ENCODE peak calls at places on chromosomes 13 and 19, in five cellular contexts. R is endothelial cell of umbilical vein, L is GM12878, O is GM12892, F is breast epithelium. U is an unnamed sample.
A peak's percentile ranks its signal among the peaks of the same experiment; 100 is the strongest.

GRCh38 chr13:41188584-41188983 is 5.8 kb downstream of the KBTBD7 start:
- DNase-seq in R (no peak), O (no peak), L (no peak), F (no peak), U (no peak)

GRCh38 chr13:40080676-40081075 is 425.2 kb downstream of the COG6 start:
- DNase-seq in L (no peak), O (no peak), F (no peak), R (no peak), U (no peak)

GRCh38 chr19:48686103-48686502 is 9.7 kb upstream of the FUT2 start:
- DNase-seq in O (no peak), F (no peak), R (no peak), L (no peak), U (no peak)

GRCh38 chr19:49570997-49571676 is 9.2 kb downstream of the NOSIP start:
- DNase-seq in R (no peak), O (no peak), L (no peak), F (no peak), U (no peak)

GRCh38 chr19:28242317-28242927 is 970.5 kb downstream of the UQCRFS1 start:
- DNase-seq in O (no peak), R (peak; percentile 3), F (no peak), L (no peak), U (peak; percentile 5)

GRCh38 chr19:15113245-15114152 is 6.3 kb downstream of the SYDE1 start:
- DNase-seq in O (peak; percentile 23), L (no peak), F (no peak), R (no peak), U (no peak)

GRCh38 chr13:49540552-49540951 is 44.8 kb downstream of the PHF11 start:
- DNase-seq in L (peak; percentile 23), R (peak; percentile 81), F (no peak), O (no peak), U (no peak)

GRCh38 chr19:17775991-17776803 is 18.7 kb upstream of the B3GNT3 start:
- DNase-seq in R (no peak), F (no peak), O (peak; percentile 79), L (peak; percentile 80), U (peak; percentile 77)

GRCh38 chr13:43058318-43058674 is 34.9 kb downstream of the DNAJC15 start:
- DNase-seq in R (no peak), O (no peak), L (no peak), F (no peak), U (no peak)

GRCh38 chr19:18995804-18996241 is 37.5 kb downstream of the SUGP2 start:
- DNase-seq in R (peak; percentile 70), F (no peak), O (peak; percentile 52), L (no peak), U (peak; percentile 71)

GRCh38 chr19:45446944-45447343 is 20.9 kb upstream of the FOSB start:
- DNase-seq in L (no peak), O (no peak), R (no peak), F (peak; percentile 88), U (no peak)

GRCh38 chr13:94494021-94494420 is 14.5 kb upstream of the DCT start:
- DNase-seq in F (no peak), L (no peak), O (no peak), R (no peak), U (no peak)

GRCh38 chr13:98999635-98999952 is 21.7 kb upstream of the DOCK9 start:
- DNase-seq in L (no peak), R (peak; percentile 78), O (no peak), F (no peak), U (no peak)

GRCh38 chr19:38307076-38307475 is 3.0 kb downstream of the C19orf33 start:
- DNase-seq in F (no peak), O (no peak), R (no peak), L (no peak), U (no peak)

GRCh38 chr13:33189470-33189869 is 96.1 kb downstream of the STARD13 start:
- DNase-seq in O (no peak), L (no peak), R (no peak), F (no peak), U (no peak)

GRCh38 chr13:113941571-113942191 is 32.2 kb downstream of the C13orf46 start:
- DNase-seq in O (no peak), L (no peak), F (no peak), R (no peak), U (no peak)

GRCh38 chr13:99812611-99813010 is 159.0 kb downstream of the ZIC5 start:
- DNase-seq in L (no peak), R (no peak), O (no peak), F (no peak), U (no peak)

GRCh38 chr19:44596428-44597130 is 16.8 kb upstream of the IGSF23 start:
- DNase-seq in O (no peak), R (no peak), F (no peak), L (no peak), U (no peak)

GRCh38 chr13:93422980-93423554 is 196.5 kb downstream of the GPC6 start:
- DNase-seq in F (no peak), L (no peak), O (no peak), R (no peak), U (no peak)

GRCh38 chr19:21022996-21023395 is 2.5 kb downstream of the ZNF430 start:
- DNase-seq in F (no peak), L (no peak), O (no peak), R (no peak), U (no peak)

GRCh38 chr13:110520431-110521295 is 40.9 kb downstream of the RAB20 start:
- DNase-seq in F (peak; percentile 71), R (no peak), L (no peak), O (no peak), U (no peak)

GRCh38 chr13:112643759-112644459 is 45.9 kb upstream of the ATP11A start:
- DNase-seq in O (no peak), L (no peak), F (no peak), R (no peak), U (no peak)

GRCh38 chr13:49457221-49457620 is 13.1 kb downstream of the SETDB2 start:
- DNase-seq in F (no peak), L (no peak), R (peak; percentile 44), O (no peak), U (no peak)

GRCh38 chr13:22187329-22187728 is 516.5 kb downstream of the FGF9 start:
- DNase-seq in F (no peak), O (no peak), L (no peak), R (no peak), U (no peak)

GRCh38 chr13:44271915-44272341 is 101.7 kb upstream of the SERP2 start:
- DNase-seq in O (no peak), L (no peak), R (no peak), F (no peak), U (no peak)
- TF ChIP-seq POLR2AphosphoS5 in O (no peak), L (no peak), R (no peak), F (no peak), U (no peak)

GRCh38 chr13:51959773-51960172 is 51.5 kb downstream of the ATP7B start:
- DNase-seq in F (no peak), R (no peak), O (peak; percentile 33), L (no peak), U (peak; percentile 38)
- TF ChIP-seq POLR2A in F (no peak), R (no peak), O (no peak), L (no peak), U (no peak)

GRCh38 chr19:54081032-54081431 is at the start of gene TARM1:
- DNase-seq in L (no peak), R (no peak), F (no peak), O (no peak), U (no peak)
- TF ChIP-seq POLR2AphosphoS5 in L (no peak), R (no peak), F (no peak), O (no peak), U (no peak)

GRCh38 chr13:74064805-74065204 is 69.4 kb downstream of the KLF12 start:
- DNase-seq in R (no peak), F (no peak), L (no peak), O (no peak), U (no peak)
- TF ChIP-seq POLR2A in R (no peak), F (no peak), L (no peak), O (no peak), U (no peak)

DNA sequence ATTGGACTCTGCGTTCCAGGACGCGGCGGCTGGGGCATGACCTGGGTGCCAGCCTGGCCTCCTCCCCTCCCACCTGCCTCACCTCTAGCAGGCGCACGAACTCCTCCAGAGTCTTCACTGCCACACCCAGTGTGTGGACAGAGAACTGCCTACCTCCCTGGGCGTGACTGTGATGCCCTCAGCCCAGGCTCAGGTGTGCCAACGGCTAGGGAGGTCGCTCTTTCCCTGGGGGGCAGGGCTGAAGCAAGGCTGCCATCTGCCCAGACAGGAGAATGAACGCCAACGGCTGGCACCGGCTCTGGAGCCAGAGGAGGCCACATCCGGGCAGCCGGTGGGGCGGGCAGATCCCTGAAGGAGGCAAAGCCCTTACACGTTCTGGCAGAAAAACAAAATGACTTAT is 11.3 kb downstream of the NANOS3 start:
- DNase-seq in R (no peak), F (peak; percentile 66), O (no peak), L (no peak), U (no peak)
- TF ChIP-seq POLR2AphosphoS5 in R (no peak), F (peak; percentile 14), O (no peak), L (no peak), U (no peak)

GRCh38 chr19:3420909-3421619 is 54.7 kb downstream of the NFIC start:
- DNase-seq in F (no peak), R (no peak), L (no peak), O (no peak), U (no peak)

GRCh38 chr19:3415695-3416094 is 49.3 kb downstream of the NFIC start:
- DNase-seq in F (no peak), R (no peak), O (no peak), L (no peak), U (no peak)

GRCh38 chr19:3423183-3423829 is 56.9 kb downstream of the NFIC start:
- DNase-seq in L (no peak), F (no peak), R (peak; percentile 45), O (no peak), U (no peak)

GRCh38 chr19:3420244-3420755 is 53.9 kb downstream of the NFIC start:
- DNase-seq in O (no peak), F (no peak), L (no peak), R (no peak), U (no peak)
- TF ChIP-seq POLR2A in O (no peak), F (no peak), L (no peak), R (no peak), U (no peak)

DNA sequence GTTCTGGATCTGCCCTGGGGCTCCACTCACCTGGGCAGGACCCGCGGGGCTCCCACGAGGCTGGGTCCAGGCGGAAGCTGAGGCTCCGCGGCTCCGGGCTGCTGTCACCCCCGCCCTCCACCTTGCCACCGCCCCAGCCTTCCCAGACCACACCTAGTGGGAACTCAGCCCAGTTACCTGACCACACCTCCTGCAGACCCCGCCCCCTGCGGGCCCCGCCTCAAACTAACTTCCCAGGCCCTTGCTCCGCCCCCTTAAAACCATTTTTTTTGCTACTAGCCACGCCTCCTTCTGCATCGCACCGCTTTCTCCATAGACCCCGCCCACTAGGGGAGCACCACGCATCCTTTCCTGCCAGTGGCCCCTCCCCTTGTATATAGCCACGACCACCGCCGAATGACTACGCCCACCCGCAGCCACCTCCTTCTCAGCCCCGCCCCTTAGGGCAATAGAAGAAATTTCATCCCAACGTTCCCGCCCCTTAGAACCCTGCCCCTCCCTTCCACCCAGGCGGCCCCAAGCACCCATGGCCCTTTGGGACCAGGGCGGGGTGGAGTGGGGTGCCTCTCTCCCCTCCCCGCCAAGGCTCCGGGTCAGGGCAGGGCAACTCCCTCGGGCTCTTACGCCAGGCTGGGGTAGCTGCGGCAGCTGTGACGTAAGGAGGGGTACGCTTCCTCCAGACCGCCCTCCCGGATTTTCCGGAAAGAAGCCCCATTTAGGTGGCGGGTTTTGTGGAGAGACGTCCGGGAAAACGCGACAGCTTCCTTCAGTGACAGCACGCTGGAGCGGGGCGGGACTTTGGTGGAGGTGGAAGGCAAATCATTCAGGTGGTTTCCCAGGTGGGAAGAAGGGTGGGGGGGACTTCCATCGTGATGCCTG is at the start of gene SH2D3A:
- DNase-seq in L (peak; percentile 92), F (peak; percentile 94), O (peak; percentile 86), R (peak; percentile 37), U (peak; percentile 82)
- TF ChIP-seq POLR2AphosphoS5 in L (no peak), F (peak; percentile 85), O (no peak), R (no peak), U (no peak)